ENCODE peak calls at places on chromosomes 12 and 14, in five cellular contexts. V is astrocyte of the spinal cord, G is left lung, P is foreskin fibroblast, Y is A673. A is an unnamed sample.

GRCh38 chr12:75760481-75761324 is 249.3 kb upstream of the KRR1 start:
- DNase-seq in Y (no peak), P (no peak), G (no peak), V (no peak), A (no peak)

GRCh38 chr12:2051700-2052625 is 824 bp upstream of the CACNA1C start:
- DNase-seq in G (no peak), Y (peak), V (no peak), P (peak), A (no peak)

GRCh38 chr14:77184396-77185092 is 2.9 kb downstream of the TMEM63C start:
- DNase-seq in Y (no peak), P (no peak), V (no peak), G (no peak), A (no peak)

GRCh38 chr12:70989232-70989631 is 68.7 kb upstream of the PTPRR start:
- DNase-seq in G (no peak), P (peak), V (no peak), Y (no peak), A (no peak)

GRCh38 chr14:106665814-106666213 is 1139.4 kb downstream of the TMEM121 start:
- DNase-seq in P (no peak), V (no peak), G (no peak), Y (no peak), A (no peak)

GRCh38 chr14:89386214-89386886 is 30.7 kb downstream of the FOXN3 start:
- DNase-seq in P (peak), G (no peak), Y (no peak), V (peak), A (no peak)

GRCh38 chr12:88036368-88036965 is 7.3 kb upstream of the C12orf50 start:
- DNase-seq in V (peak), G (no peak), P (peak), Y (no peak), A (no peak)

GRCh38 chr14:20485900-20486299 is 16.7 kb downstream of the PNP start:
- DNase-seq in V (no peak), Y (no peak), G (no peak), P (no peak), A (no peak)

GRCh38 chr12:29889737-29890136 is 106.0 kb upstream of the TMTC1 start:
- DNase-seq in G (no peak), V (peak), Y (peak), P (peak), A (peak)

GRCh38 chr14:88352299-88353097 is 29.4 kb upstream of the KCNK10 start:
- DNase-seq in Y (peak), P (peak), V (peak), G (no peak), A (no peak)

GRCh38 chr14:96257056-96257455 is 1.0 kb downstream of the BDKRB1 start:
- DNase-seq in V (no peak), G (peak), P (no peak), Y (no peak), A (no peak)

GRCh38 chr12:22100952-22101748 is 55.1 kb downstream of the CMAS start:
- DNase-seq in V (peak), P (peak), G (no peak), Y (peak), A (peak)

DNA sequence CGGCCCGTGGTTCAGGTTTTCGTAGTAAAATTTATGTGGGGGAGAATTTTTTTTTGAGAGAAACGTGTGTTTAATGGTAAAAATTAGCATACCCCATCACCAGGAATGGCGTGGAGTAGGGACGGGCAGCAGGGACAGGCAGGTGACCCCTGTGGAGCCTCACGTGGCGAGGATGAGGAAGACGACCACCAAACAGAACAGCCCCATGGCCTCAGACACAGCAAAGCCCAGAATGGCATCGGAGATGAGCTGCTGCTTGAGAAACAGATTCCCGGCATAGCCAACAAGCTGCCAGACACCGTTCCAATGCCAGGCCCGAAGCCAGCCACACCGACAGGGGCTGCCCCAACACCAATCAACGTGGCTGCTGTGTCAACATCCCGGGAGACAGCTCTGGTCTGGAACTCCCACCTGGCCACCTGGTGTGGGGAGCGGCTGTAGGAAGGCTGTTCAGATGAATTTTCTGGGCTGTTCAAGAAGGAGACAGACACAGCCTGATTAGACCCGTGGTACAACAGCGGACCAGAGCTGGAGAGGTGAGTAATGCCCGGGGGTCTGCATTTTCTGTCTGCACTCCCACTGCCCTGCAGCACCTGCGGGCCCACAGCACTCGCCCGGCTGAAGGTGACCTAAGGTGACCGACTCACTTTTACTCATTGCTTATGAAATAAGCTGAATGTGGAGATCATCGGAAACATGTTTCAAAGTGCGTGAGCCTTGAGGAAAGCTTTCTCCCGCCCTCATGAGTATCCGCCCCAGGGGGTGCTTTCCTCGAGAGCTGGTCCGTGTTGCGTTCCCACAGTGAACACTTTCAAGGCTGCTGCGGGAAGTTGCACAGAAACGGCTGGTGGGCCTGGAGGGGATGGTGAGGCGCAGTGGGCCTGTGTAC is 10.6 kb downstream of the TMEM121 start:
- DNase-seq in P (no peak), Y (no peak), V (no peak), G (no peak), A (no peak)
- H3K4me3 ChIP-seq in P (no peak), Y (no peak), V (no peak), G (no peak), A (no peak)

GRCh38 chr12:6944381-6945186 is 762 bp downstream of the C12orf57 start:
- DNase-seq in Y (peak), P (peak), V (peak), G (peak), A (peak)

GRCh38 chr12:6942331-6942665 is 1.3 kb upstream of the RNU7-1 start:
- DNase-seq in V (peak), Y (no peak), P (peak), G (peak), A (no peak)

GRCh38 chr12:6943719-6944380 is at the start of the genes C12orf57 and RNU7-1:
- DNase-seq in P (peak), V (peak), Y (peak), G (peak), A (peak)

GRCh38 chr12:6941786-6942185 is 1.8 kb upstream of the RNU7-1 start:
- DNase-seq in Y (no peak), P (no peak), G (no peak), V (no peak), A (no peak)

GRCh38 chr12:6943387-6943718 is 263 bp upstream of the RNU7-1 start:
- DNase-seq in G (peak), V (peak), Y (peak), P (peak), A (peak)
- H3K4me3 ChIP-seq in G (no peak), V (peak), Y (peak), P (peak), A (peak)

GRCh38 chr12:121610239-121611149 is 15.8 kb upstream of the ORAI1 start:
- DNase-seq in P (peak), Y (no peak), V (no peak), G (no peak), A (no peak)
- H3K4me3 ChIP-seq in P (no peak), Y (no peak), V (no peak), G (no peak), A (no peak)

GRCh38 chr12:49089831-49090773 is 4.5 kb downstream of the DHH start:
- DNase-seq in Y (peak), P (peak), V (peak), G (peak), A (peak)
- H3K4me3 ChIP-seq in Y (peak), P (peak), V (peak), G (peak), A (peak)

GRCh38 chr12:6374028-6374780 is 1.2 kb downstream of the SCNN1A start:
- DNase-seq in Y (no peak), V (no peak), P (no peak), G (no peak), A (no peak)
- H3K4me3 ChIP-seq in Y (no peak), V (no peak), P (no peak), G (peak), A (peak)